ENCODE peak calls at places on chromosomes 16 and 17, in ten cellular contexts. Y is AG09309, I is mammary epithelial cell, Q is Peyer's patch, O is GM12864, U is prostate gland, M is colonic mucosa, G is uterus, F is fibroblast of the aortic adventitia, S is epithelial cell of esophagus. L is an unnamed sample.

GRCh38 chr17:69090365-69090764 is 29.6 kb upstream of the ABCA9 start:
- DNase-seq in Y (no peak), I (no peak), Q (no peak), O (no peak), U (no peak), M (no peak), G (no peak), F (no peak), S (peak; percentile 38), L (no peak)

GRCh38 chr17:30345527-30346075 is 11.7 kb upstream of the TMIGD1 start:
- DNase-seq in Y (no peak), I (peak; percentile 39), Q (peak; percentile 65), O (no peak), U (no peak), M (no peak), G (no peak), F (no peak), S (peak; percentile 69), L (no peak)

GRCh38 chr17:2251098-2251497 is 52.5 kb downstream of the SMG6 start:
- DNase-seq in Y (no peak), I (no peak), Q (no peak), O (no peak), U (no peak), M (no peak), G (no peak), F (no peak), S (no peak), L (no peak)

GRCh38 chr16:5560084-5560483 is 462.5 kb upstream of the EEF2KMT start:
- DNase-seq in Y (no peak), I (no peak), Q (no peak), O (no peak), U (no peak), M (no peak), G (no peak), F (no peak), S (no peak), L (no peak)

GRCh38 chr16:55968221-55968620 is 93.0 kb upstream of the CES5A start:
- DNase-seq in Y (no peak), I (no peak), Q (no peak), O (no peak), U (no peak), M (no peak), G (no peak), F (no peak), S (no peak), L (no peak)

GRCh38 chr17:63356275-63356905 is 89.7 kb downstream of the CYB561 start:
- DNase-seq in Y (peak; percentile 97), I (peak; percentile 82), Q (peak; percentile 48), O (no peak), U (no peak), M (no peak), G (no peak), F (peak; percentile 94), S (peak; percentile 46), L (no peak)

GRCh38 chr16:19223235-19223847 is 55.3 kb downstream of the SYT17 start:
- DNase-seq in Y (no peak), I (peak; percentile 16), Q (peak; percentile 88), O (no peak), U (no peak), M (peak; percentile 87), G (no peak), F (no peak), S (no peak), L (no peak)

GRCh38 chr16:65070831-65071230 is 51.0 kb downstream of the CDH11 start:
- DNase-seq in Y (peak; percentile 86), I (peak; percentile 11), Q (peak; percentile 56), O (no peak), U (no peak), M (peak; percentile 53), G (peak; percentile 69), F (peak; percentile 95), S (peak; percentile 90), L (no peak)

GRCh38 chr17:1562178-1562643 is 381 bp downstream of the PITPNA start:
- DNase-seq in Y (no peak), I (no peak), Q (peak; percentile 71), O (no peak), U (no peak), M (peak; percentile 41), G (no peak), F (no peak), S (no peak), L (no peak)

GRCh38 chr17:27381007-27381501 is 75.2 kb upstream of the KSR1 start:
- DNase-seq in Y (no peak), I (peak; percentile 23), Q (peak; percentile 86), O (peak; percentile 60), U (peak; percentile 12), M (peak; percentile 56), G (peak; percentile 57), F (peak; percentile 16), S (peak; percentile 42), L (peak; percentile 88)

GRCh38 chr17:32536736-32537646 is 50.2 kb downstream of the CDK5R1 start:
- DNase-seq in Y (peak; percentile 17), I (no peak), Q (no peak), O (no peak), U (no peak), M (no peak), G (no peak), F (peak; percentile 9), S (no peak), L (no peak)

GRCh38 chr17:20214807-20215206 is 205.6 kb downstream of the SPECC1 start:
- DNase-seq in Y (no peak), I (no peak), Q (no peak), O (no peak), U (no peak), M (no peak), G (no peak), F (no peak), S (no peak), L (no peak)

GRCh38 chr16:19666451-19666850 is 51.6 kb downstream of the KNOP1 start:
- DNase-seq in Y (no peak), I (no peak), Q (no peak), O (no peak), U (peak; percentile 43), M (no peak), G (no peak), F (no peak), S (no peak), L (no peak)

GRCh38 chr16:6888536-6888935 is 444.1 kb upstream of the RBFOX1 start:
- DNase-seq in Y (no peak), I (no peak), Q (no peak), O (no peak), U (no peak), M (no peak), G (no peak), F (no peak), S (no peak), L (no peak)

GRCh38 chr17:9322298-9322697 is 253.3 kb downstream of the STX8 start:
- DNase-seq in Y (no peak), I (no peak), Q (no peak), O (no peak), U (no peak), M (no peak), G (no peak), F (no peak), S (no peak), L (no peak)

GRCh38 chr16:79651363-79651762 is 50.8 kb upstream of the MAF start:
- DNase-seq in Y (peak; percentile 33), I (peak; percentile 94), Q (peak; percentile 61), O (no peak), U (peak; percentile 36), M (peak; percentile 52), G (peak; percentile 53), F (peak; percentile 9), S (peak; percentile 89), L (no peak)

GRCh38 chr16:65178151-65178550 is 56.3 kb upstream of the CDH11 start:
- DNase-seq in Y (no peak), I (no peak), Q (no peak), O (no peak), U (no peak), M (no peak), G (no peak), F (peak; percentile 35), S (peak; percentile 19), L (no peak)

GRCh38 chr16:2971134-2971984 is 2.2 kb downstream of the PAQR4 start:
- DNase-seq in Y (no peak), I (no peak), Q (no peak), O (no peak), U (no peak), M (no peak), G (no peak), F (no peak), S (no peak), L (no peak)
- TF ChIP-seq CTCF in Y (no peak), I (no peak), Q (no peak), O (no peak), U (no peak), M (no peak), G (no peak), F (no peak), S (no peak), L (no peak)

GRCh38 chr16:85452364-85453178 is 160.6 kb upstream of the GSE1 start:
- DNase-seq in Y (no peak), I (no peak), Q (no peak), O (no peak), U (no peak), M (no peak), G (no peak), F (no peak), S (no peak), L (no peak)
- TF ChIP-seq CTCF in Y (no peak), I (no peak), Q (no peak), O (no peak), U (no peak), M (no peak), G (no peak), F (no peak), S (no peak), L (no peak)

DNA sequence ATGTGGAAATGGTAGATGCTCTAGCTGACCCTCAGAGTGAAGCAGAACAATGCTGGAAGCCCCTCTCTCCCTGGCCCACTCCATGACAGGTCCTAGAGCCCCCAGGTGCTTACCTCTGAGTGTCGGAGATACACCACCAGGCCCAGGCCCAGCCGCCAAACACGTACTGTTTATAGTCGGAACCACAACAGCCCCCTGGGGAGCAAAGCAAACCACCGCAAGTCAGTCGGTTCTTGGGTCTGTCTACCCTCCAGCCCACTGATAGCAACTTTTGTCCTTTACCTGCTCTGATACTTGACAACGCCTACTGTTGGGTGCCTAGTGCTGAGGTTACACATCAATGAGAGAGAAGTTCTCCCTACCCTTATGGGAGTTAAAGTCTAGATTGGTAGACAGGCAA is 8.7 kb downstream of the FLOT2 start:
- DNase-seq in Y (no peak), I (no peak), Q (no peak), O (no peak), U (no peak), M (no peak), G (no peak), F (no peak), S (no peak), L (no peak)
- TF ChIP-seq CTCF in Y (no peak), I (no peak), Q (no peak), O (no peak), U (no peak), M (no peak), G (no peak), F (no peak), S (no peak), L (no peak)

GRCh38 chr16:67361038-67361437 is 32.3 kb downstream of the TPPP3 start:
- DNase-seq in Y (no peak), I (no peak), Q (no peak), O (no peak), U (no peak), M (no peak), G (no peak), F (no peak), S (no peak), L (no peak)

GRCh38 chr16:67356372-67356771 is 29.8 kb downstream of the LRRC36 start:
- DNase-seq in Y (no peak), I (no peak), Q (no peak), O (no peak), U (no peak), M (no peak), G (no peak), F (no peak), S (no peak), L (no peak)

GRCh38 chr16:67357561-67357960 is 30.9 kb downstream of the LRRC36 start:
- DNase-seq in Y (no peak), I (no peak), Q (no peak), O (no peak), U (no peak), M (no peak), G (no peak), F (no peak), S (no peak), L (no peak)
- TF ChIP-seq CTCF in Y (no peak), I (no peak), Q (no peak), O (no peak), U (no peak), M (no peak), G (no peak), F (no peak), S (no peak), L (no peak)